ENCODE peak calls at places on chromosomes 3 and 15, in seven cellular contexts. Q, A, G, N, F, B and O are unnamed samples.
A peak's percentile ranks its signal among the peaks of the same experiment; 100 is the strongest.

GRCh38 chr3:27507515-27508266 is 23.5 kb upstream of the SLC4A7 start:
- DNase-seq in A (no peak), B (no peak), F (no peak), G (no peak), N (no peak), Q (no peak), O (peak; percentile 33)

GRCh38 chr3:108412351-108412750 is 98.0 kb downstream of the MYH15 start:
- DNase-seq in G (no peak), B (no peak), F (no peak), N (no peak), Q (no peak), A (no peak), O (no peak)

GRCh38 chr15:49832421-49832980 is 211.7 kb downstream of the DTWD1 start:
- DNase-seq in G (no peak), F (peak; percentile 6), Q (peak; percentile 21), A (no peak), B (no peak), N (no peak), O (peak; percentile 8)

GRCh38 chr3:4107430-4107829 is 195.7 kb upstream of the SETMAR start:
- DNase-seq in B (no peak), A (no peak), Q (no peak), G (no peak), N (no peak), F (no peak), O (no peak)

GRCh38 chr3:52210550-52211046 is 12.6 kb downstream of the ALAS1 start:
- DNase-seq in A (no peak), B (no peak), F (no peak), G (peak; percentile 39), Q (peak; percentile 43), N (no peak), O (peak; percentile 68)

GRCh38 chr3:191065183-191065805 is 133.7 kb upstream of the OSTN start:
- DNase-seq in Q (peak; percentile 43), A (no peak), N (no peak), G (no peak), B (no peak), F (no peak), O (peak; percentile 85)

GRCh38 chr3:139448104-139448503 is 28.2 kb downstream of the RBP2 start:
- DNase-seq in G (peak; percentile 18), F (no peak), Q (no peak), N (no peak), A (no peak), B (no peak), O (no peak)

GRCh38 chr3:161369531-161369930 is 1.8 kb downstream of the SPTSSB start:
- DNase-seq in Q (no peak), G (no peak), A (no peak), N (no peak), F (no peak), B (no peak), O (no peak)

GRCh38 chr15:91422704-91423254 is 322.7 kb downstream of the SV2B start:
- DNase-seq in F (no peak), A (no peak), N (no peak), G (no peak), B (no peak), Q (no peak), O (no peak)

GRCh38 chr3:107986505-107986904 is 104.3 kb downstream of the CD47 start:
- DNase-seq in Q (no peak), B (no peak), A (no peak), N (no peak), F (no peak), G (no peak), O (peak; percentile 62)

GRCh38 chr3:8599146-8599545 is 45.5 kb downstream of the SSUH2 start:
- DNase-seq in Q (no peak), N (no peak), F (no peak), B (no peak), G (no peak), A (no peak), O (no peak)

GRCh38 chr15:36501063-36501678 is 78.3 kb upstream of the CDIN1 start:
- DNase-seq in Q (peak; percentile 76), G (peak; percentile 68), F (peak; percentile 54), B (no peak), N (no peak), A (no peak), O (peak; percentile 80)

GRCh38 chr3:149435936-149436885 is 38.3 kb upstream of the TM4SF4 start:
- DNase-seq in Q (peak; percentile 21), G (no peak), F (no peak), N (no peak), B (no peak), A (no peak), O (no peak)

GRCh38 chr3:183185696-183186095 is 23.2 kb upstream of the LAMP3 start:
- DNase-seq in B (no peak), F (no peak), N (no peak), G (peak; percentile 91), A (no peak), Q (peak; percentile 86), O (peak; percentile 81)

GRCh38 chr3:46998121-46998851 is 18.8 kb downstream of the NBEAL2 start:
- DNase-seq in N (peak; percentile 57), F (peak; percentile 79), Q (peak; percentile 29), B (peak; percentile 51), A (no peak), G (no peak), O (peak; percentile 49)

GRCh38 chr3:57062119-57062631 is 1.7 kb downstream of the SPATA12 start:
- DNase-seq in N (no peak), Q (no peak), B (no peak), A (no peak), F (no peak), G (no peak), O (no peak)

DNA sequence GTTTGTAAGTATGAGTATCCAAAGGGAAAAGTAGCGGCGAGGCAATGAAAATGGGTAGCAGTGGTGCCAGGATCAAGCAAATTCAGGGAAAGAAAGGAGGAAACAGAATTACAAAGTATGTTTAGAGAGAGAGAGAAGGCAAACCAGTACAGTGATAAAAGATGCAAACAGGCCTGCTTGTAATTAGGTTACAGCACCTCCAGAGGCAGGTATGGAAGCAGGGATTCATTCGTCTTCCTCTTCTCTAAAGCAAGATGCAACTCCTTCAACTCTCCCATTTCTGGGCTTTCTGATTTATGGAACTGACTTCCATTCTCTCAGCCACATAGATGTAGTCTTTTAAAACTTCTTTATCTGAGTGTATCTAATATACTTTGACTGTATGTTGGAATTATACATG is 68.0 kb downstream of the CRYBG3 start:
- DNase-seq in F (no peak), A (no peak), B (no peak), N (no peak), Q (no peak), G (no peak), O (no peak)
- TF ChIP-seq CTCF in F (no peak), A (no peak), B (no peak), N (no peak), Q (no peak), G (no peak), O (no peak)

GRCh38 chr15:26773917-26774316 is 1.1 kb upstream of the GABRB3 start:
- DNase-seq in A (no peak), B (no peak), Q (no peak), F (no peak), N (no peak), G (no peak), O (no peak)

GRCh38 chr15:26771917-26772587 is 814 bp downstream of the GABRB3 start:
- DNase-seq in G (no peak), B (no peak), N (no peak), A (no peak), F (peak; percentile 63), Q (no peak), O (peak; percentile 1)

GRCh38 chr15:26771168-26771916 is 1.5 kb downstream of the GABRB3 start:
- DNase-seq in F (peak; percentile 65), N (no peak), Q (no peak), G (no peak), B (no peak), A (no peak), O (no peak)

GRCh38 chr15:26773485-26773877 is 615 bp upstream of the GABRB3 start:
- DNase-seq in A (no peak), G (no peak), N (no peak), F (peak; percentile 62), Q (no peak), B (no peak), O (no peak)

DNA sequence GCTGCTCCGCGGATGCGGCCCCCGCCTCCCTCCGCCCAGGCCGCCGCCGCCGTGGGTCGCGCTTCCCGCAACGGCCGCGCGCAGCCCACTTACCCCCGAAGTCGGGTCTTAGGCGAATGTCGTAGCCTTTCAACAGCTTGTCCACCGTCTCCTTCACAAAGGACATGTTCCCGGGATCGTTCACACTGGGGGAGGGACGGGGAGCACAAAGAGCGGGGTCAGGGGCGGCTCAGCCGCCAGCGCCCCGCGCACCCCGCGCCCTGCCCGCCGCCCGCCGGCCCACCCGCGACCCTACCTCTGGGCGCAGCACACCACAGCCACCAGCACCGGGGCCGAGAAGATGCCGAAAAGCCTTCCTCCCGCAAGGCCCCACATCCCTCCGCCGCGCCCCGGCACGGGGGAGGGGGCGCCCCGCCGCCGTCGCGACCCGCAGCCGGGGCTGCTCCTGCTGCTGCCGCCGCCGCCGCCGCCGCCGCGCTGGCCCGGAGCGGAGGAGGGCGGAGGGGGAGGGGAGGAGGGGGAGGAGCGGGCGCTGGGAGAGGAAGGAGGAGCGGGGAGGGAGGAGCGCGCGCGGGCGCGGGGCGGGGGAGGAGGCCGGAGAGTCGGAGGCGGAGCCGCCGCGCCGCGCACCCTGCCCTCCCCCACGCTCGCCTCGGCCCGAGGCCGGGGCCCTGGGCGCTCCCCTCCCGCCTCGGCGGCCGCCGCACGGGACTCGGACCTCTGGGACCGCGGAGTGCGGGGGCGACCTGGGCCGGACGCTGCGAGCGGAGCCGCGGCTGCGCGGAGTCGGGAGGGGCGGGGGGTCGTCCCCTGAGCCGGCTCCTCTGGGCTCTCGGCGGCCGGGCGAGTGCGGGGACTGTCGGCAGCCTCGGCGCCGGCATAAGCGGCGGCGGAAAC is at the start of gene GABRB3:
- DNase-seq in B (peak; percentile 16), N (no peak), F (peak; percentile 93), Q (peak; percentile 2), G (no peak), A (no peak), O (peak; percentile 21)
- H3K4me3 ChIP-seq in B (peak within 1 kb of the TSS; percentile 21), N (no peak within 1 kb of the TSS), F (peak within 1 kb of the TSS; percentile 73), Q (no peak within 1 kb of the TSS), G (no peak within 1 kb of the TSS), A (peak within 1 kb of the TSS; percentile 64), O (no peak within 1 kb of the TSS)

DNA sequence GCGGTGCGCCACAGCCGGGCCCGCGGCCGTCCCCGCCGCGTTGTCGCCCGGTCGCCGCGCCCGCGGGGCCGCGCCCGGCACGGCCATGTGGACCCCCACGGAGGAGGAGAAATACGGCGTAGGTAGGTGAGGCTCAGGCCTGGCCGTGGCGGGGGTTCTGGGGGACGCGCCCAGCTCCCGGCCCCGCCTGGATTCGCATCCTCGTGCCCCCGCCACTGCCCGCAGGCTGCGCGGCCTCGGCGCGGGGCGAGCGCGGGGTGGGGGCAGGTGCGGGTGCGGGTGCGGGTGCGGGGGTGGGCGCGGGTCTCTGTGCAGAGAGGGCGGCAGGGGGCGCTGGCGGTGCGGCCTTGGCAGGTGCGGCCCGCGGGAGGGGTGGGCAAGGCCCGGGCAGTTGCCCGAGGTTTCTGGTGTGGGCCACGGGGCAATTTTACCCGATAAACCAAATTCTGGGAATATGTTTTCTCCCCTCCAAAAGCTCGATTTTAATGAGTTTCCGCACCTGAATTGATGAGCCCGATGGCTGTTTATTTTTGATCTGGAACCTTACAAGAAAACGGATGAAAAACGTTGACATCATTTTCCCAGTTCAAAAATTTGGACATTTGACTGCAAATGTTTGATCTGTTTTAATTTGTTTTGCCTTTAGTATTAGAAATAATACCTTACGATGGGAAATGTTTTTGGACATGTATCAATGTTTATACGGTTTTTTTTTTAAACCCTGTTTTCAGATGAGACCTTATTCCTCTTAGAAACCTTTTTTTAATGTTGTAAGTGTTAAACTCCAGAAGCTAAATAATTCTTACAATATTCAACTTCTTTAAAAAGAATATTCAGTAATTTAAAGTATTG is 678 bp downstream of the DOCK3 start:
- DNase-seq in Q (no peak), N (no peak), G (no peak), A (no peak), F (peak; percentile 27), B (peak; percentile 24), O (no peak)
- TF ChIP-seq CTCF in Q (no peak), N (peak; percentile 50), G (peak; percentile 6), A (no peak), F (peak; percentile 12), B (no peak), O (no peak)

GRCh38 chr15:68484696-68485400 is 52.9 kb upstream of the ITGA11 start:
- DNase-seq in G (peak; percentile 18), F (no peak), A (no peak), N (no peak), B (peak; percentile 64), Q (peak; percentile 96), O (peak; percentile 68)
- H3K4me3 ChIP-seq in G (no peak overlapping the region), F (no peak overlapping the region), A (peak overlapping the region; percentile 55), N (no peak overlapping the region), B (no peak overlapping the region), Q (peak overlapping the region; percentile 41), O (no peak overlapping the region)